ENCODE peak calls at places on chromosomes 11 and 22, in seven cellular contexts. V is ovary, T is prostate gland, M is transverse colon, C is testis, H is spleen, S is uterus. B is an unnamed sample.

GRCh38 chr11:44840085-44840478 is 110.6 kb downstream of the TP53I11 start:
- DNase-seq in V (no peak), H (no peak), C (no peak), M (no peak), T (no peak), S (no peak), B (no peak)

GRCh38 chr11:27688076-27688475 is 12.2 kb downstream of the BDNF start:
- DNase-seq in M (no peak), S (no peak), H (no peak), T (no peak), V (no peak), C (no peak), B (no peak)

GRCh38 chr11:117045196-117045595 is 53.0 kb downstream of the SIK3 start:
- DNase-seq in V (no peak), S (no peak), M (peak), T (no peak), C (no peak), H (no peak), B (no peak)

GRCh38 chr22:43945632-43946390 is 9.4 kb upstream of the SAMM50 start:
- DNase-seq in M (peak), T (peak), H (peak), C (peak), S (peak), V (peak), B (peak)

GRCh38 chr11:64120951-64121569 is 44.9 kb downstream of the MACROD1 start:
- DNase-seq in T (peak), C (no peak), S (no peak), H (no peak), M (no peak), V (no peak), B (no peak)

GRCh38 chr22:42375982-42376381 is 56.2 kb downstream of the NFAM1 start:
- DNase-seq in C (peak), T (no peak), H (peak), S (no peak), M (peak), V (no peak), B (no peak)

GRCh38 chr11:100445231-100445735 is 241.8 kb upstream of the ARHGAP42 start:
- DNase-seq in V (no peak), C (peak), S (no peak), H (no peak), T (peak), M (no peak), B (no peak)

GRCh38 chr22:45103756-45104155 is 60.0 kb upstream of the NUP50 start:
- DNase-seq in V (no peak), S (no peak), H (no peak), C (no peak), M (no peak), T (no peak), B (no peak)

GRCh38 chr22:25200967-25201366 is 1.3 kb downstream of the CRYBB3 start:
- DNase-seq in S (no peak), M (no peak), V (no peak), T (no peak), H (no peak), C (no peak), B (no peak)

GRCh38 chr11:23310276-23310675 is 450.0 kb upstream of the CCDC179 start:
- DNase-seq in V (no peak), H (no peak), M (no peak), S (no peak), C (no peak), T (no peak), B (no peak)

GRCh38 chr11:70532728-70533127 is 134.4 kb downstream of the CTTN start:
- DNase-seq in T (no peak), C (no peak), H (peak), V (no peak), S (no peak), M (no peak), B (peak)

GRCh38 chr11:83317757-83318548 is 31.8 kb upstream of the CCDC90B start:
- DNase-seq in T (no peak), C (no peak), S (no peak), V (no peak), M (no peak), H (no peak), B (no peak)

GRCh38 chr22:49242480-49242879 is 585.2 kb downstream of the BRD1 start:
- DNase-seq in V (no peak), S (no peak), T (peak), H (no peak), M (no peak), C (peak), B (no peak)

GRCh38 chr11:98568011-98568410 is 452.7 kb upstream of the CNTN5 start:
- DNase-seq in V (no peak), C (no peak), S (no peak), T (no peak), H (no peak), M (no peak), B (no peak)

GRCh38 chr11:16945671-16946469 is 68.3 kb downstream of the PLEKHA7 start:
- DNase-seq in C (peak), H (peak), V (peak), S (no peak), M (peak), T (peak), B (peak)

GRCh38 chr22:28882545-28882877 is 861 bp upstream of the ZNRF3 start:
- DNase-seq in S (no peak), M (no peak), T (no peak), H (no peak), V (no peak), C (peak), B (no peak)

GRCh38 chr22:19802001-19802880 is 41.7 kb downstream of the TBX1 start:
- DNase-seq in T (no peak), M (no peak), S (no peak), H (peak), C (no peak), V (peak), B (no peak)

GRCh38 chr22:47000888-47001287 is 238.4 kb downstream of the TBC1D22A start:
- DNase-seq in S (no peak), V (no peak), C (no peak), T (no peak), M (no peak), H (no peak), B (no peak)

GRCh38 chr11:44424841-44425240 is 114.9 kb upstream of the ALX4 start:
- DNase-seq in V (no peak), T (no peak), C (no peak), H (no peak), S (no peak), M (no peak), B (no peak)

GRCh38 chr22:39289445-39290247 is 29.8 kb downstream of the RPL3 start:
- DNase-seq in T (no peak), V (no peak), M (no peak), H (peak), C (no peak), S (no peak), B (no peak)

GRCh38 chr11:57453543-57454177 is 6.7 kb upstream of the RTN4RL2 start:
- DNase-seq in M (no peak), T (no peak), C (no peak), H (peak), S (no peak), V (no peak), B (peak)

GRCh38 chr11:47179655-47179991 is 2.9 kb upstream of the ARFGAP2 start:
- DNase-seq in S (no peak), M (no peak), V (no peak), H (no peak), T (no peak), C (peak), B (no peak)

GRCh38 chr22:45430871-45431270 is 17.4 kb downstream of the RIBC2 start:
- DNase-seq in H (peak), M (no peak), V (no peak), T (no peak), C (no peak), S (peak), B (no peak)

GRCh38 chr11:12806113-12806512 is 131.9 kb downstream of the TEAD1 start:
- DNase-seq in V (no peak), S (no peak), T (no peak), M (peak), H (no peak), C (no peak), B (no peak)

GRCh38 chr11:12377824-12378593 is 638 bp downstream of the PARVA start:
- DNase-seq in H (no peak), M (peak), V (peak), T (peak), S (peak), C (peak), B (peak)

GRCh38 chr11:117825538-117826359 is 1.2 kb upstream of the FXYD2 start:
- DNase-seq in C (peak), S (peak), T (no peak), M (peak), H (peak), V (peak), B (no peak)

GRCh38 chr11:71165771-71166170 is 86.6 kb downstream of the SHANK2 start:
- DNase-seq in V (no peak), H (peak), T (no peak), M (no peak), S (no peak), C (no peak), B (no peak)

GRCh38 chr22:17423616-17424015 is 54.4 kb downstream of the CECR2 start:
- DNase-seq in V (no peak), S (no peak), M (no peak), C (no peak), H (no peak), T (no peak), B (no peak)
- TF ChIP-seq CTCF in V (no peak), S (no peak), M (no peak), C (no peak), H (no peak), T (no peak), B (no peak)

DNA sequence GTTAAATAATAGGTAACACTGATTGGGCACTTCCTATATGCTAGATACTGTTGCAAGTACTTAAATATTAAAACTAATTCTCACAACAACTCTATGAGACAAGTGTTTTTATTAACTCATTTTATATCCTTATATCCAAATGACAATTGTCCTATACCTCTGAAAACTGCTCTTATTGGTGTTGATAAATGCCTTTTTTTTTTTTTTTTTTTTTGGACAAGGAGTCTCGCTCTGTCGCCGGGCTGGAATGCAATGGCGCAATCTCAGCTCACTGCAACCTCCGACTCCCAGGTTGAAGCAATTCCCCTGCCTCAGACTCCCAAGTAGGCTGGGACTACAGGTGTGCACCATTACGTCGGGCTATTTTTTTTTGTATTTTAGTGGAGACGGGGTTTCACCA is 41.6 kb downstream of the MRTFA start:
- DNase-seq in S (no peak), C (no peak), T (no peak), H (no peak), V (no peak), M (no peak), B (no peak)
- TF ChIP-seq POLR2A in S (no peak), C (no peak), T (no peak), H (no peak), V (no peak), M (no peak), B (no peak)

GRCh38 chr11:127471662-127472061 is 471.1 kb upstream of the KIRREL3 start:
- DNase-seq in H (no peak), S (no peak), T (no peak), V (no peak), M (no peak), C (no peak), B (no peak)
- TF ChIP-seq CTCF in H (no peak), S (no peak), T (no peak), V (no peak), M (no peak), C (no peak), B (no peak)

GRCh38 chr22:37818397-37819099 is 4.6 kb upstream of the GALR3 start:
- DNase-seq in M (peak), V (peak), S (peak), C (peak), T (peak), H (peak), B (peak)
- TF ChIP-seq POLR2A in M (no peak), V (no peak), S (no peak), C (no peak), T (no peak), H (no peak), B (no peak)

DNA sequence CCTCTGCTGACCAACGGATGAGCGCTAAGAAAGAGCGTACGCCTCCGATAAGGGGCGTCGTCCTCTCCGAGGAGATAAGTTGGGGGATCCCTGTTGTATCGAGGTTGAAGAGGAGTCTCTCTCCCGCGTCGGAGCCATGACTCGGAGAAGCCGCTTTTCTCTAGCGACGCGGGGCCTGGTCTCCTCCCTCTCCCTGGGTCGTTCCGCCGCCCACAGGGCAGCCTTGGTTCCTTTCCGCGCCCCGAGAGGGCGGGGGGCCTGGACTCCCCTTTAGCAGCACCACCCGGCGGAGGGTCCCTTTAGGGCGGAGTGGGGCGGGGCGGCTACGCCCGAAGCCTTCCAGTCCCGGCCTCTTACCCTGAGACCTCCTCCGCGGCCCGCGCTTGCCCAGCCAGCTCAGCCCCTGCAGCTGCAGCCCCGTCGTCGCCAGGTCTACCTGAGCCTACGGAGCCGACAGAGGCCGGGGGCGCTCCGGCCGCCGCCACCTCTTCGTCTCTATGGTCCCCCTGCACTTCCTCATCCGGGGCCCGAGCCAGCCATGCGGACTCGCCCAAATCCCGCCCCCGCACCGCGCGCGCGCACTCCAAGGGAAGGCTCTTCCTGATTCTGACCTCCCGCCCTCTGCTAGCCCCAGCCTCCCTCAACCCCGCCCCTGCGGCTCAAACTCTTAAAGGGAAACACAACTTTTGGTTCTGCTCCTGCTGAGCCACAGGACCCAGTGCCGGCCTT is at the start of gene PRR14L:
- DNase-seq in V (peak), T (peak), M (peak), S (peak), H (peak), C (peak), B (peak)
- TF ChIP-seq CTCF in V (no peak), T (peak), M (peak), S (no peak), H (no peak), C (peak), B (no peak)

GRCh38 chr22:32862083-32862482 is 60.6 kb downstream of the TIMP3 start:
- DNase-seq in M (no peak), C (no peak), V (no peak), S (no peak), H (no peak), T (no peak), B (no peak)

GRCh38 chr22:32862936-32863661 is 61.6 kb downstream of the TIMP3 start:
- DNase-seq in T (no peak), H (no peak), S (no peak), V (no peak), M (no peak), C (no peak), B (no peak)

GRCh38 chr22:32866953-32867352 is 65.4 kb downstream of the TIMP3 start:
- DNase-seq in S (no peak), C (no peak), V (no peak), M (no peak), H (no peak), T (no peak), B (no peak)

GRCh38 chr22:32864041-32864440 is 62.5 kb downstream of the TIMP3 start:
- DNase-seq in T (no peak), H (no peak), M (no peak), C (no peak), V (no peak), S (no peak), B (no peak)

GRCh38 chr22:32864596-32864995 is 63.1 kb downstream of the TIMP3 start:
- DNase-seq in S (no peak), V (no peak), C (no peak), T (no peak), H (no peak), M (no peak), B (no peak)
- TF ChIP-seq POLR2A in S (no peak), V (no peak), C (no peak), T (no peak), H (no peak), M (no peak), B (no peak)

GRCh38 chr22:32776800-32777199 is 24.7 kb upstream of the TIMP3 start:
- DNase-seq in H (no peak), V (no peak), T (no peak), C (no peak), M (no peak), S (no peak), B (no peak)

GRCh38 chr22:32777997-32778396 is 23.5 kb upstream of the TIMP3 start:
- DNase-seq in S (no peak), H (no peak), V (no peak), C (no peak), M (no peak), T (no peak), B (no peak)

GRCh38 chr22:32771761-32772160 is 29.7 kb upstream of the TIMP3 start:
- DNase-seq in T (no peak), H (no peak), V (no peak), C (no peak), S (no peak), M (no peak), B (no peak)

GRCh38 chr22:32776397-32776796 is 25.1 kb upstream of the TIMP3 start:
- DNase-seq in C (no peak), T (no peak), H (no peak), M (no peak), S (no peak), V (no peak), B (no peak)

DNA sequence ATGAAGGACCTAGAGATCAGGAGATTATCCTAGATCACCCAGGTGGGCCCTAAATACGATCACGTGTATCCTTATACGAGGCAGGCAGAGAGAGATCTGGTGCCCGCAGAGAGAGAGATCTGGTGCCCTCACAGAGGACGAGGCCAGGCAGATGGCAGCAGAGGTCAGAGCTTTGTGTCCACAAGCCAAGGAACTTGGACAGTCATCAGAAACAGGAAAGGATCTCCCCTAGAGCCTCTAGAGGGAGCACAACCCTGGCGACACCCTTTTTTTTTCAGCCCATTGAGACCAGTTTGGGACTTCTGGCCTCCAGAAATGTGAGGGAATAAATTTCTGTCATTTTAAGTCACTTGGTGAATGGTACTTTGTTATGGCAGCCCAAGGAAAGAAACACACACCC is 25.5 kb upstream of the TIMP3 start:
- DNase-seq in M (no peak), S (no peak), T (no peak), V (no peak), H (no peak), C (no peak), B (peak)
- TF ChIP-seq CTCF in M (no peak), S (no peak), T (no peak), V (no peak), H (no peak), C (no peak), B (peak)

DNA sequence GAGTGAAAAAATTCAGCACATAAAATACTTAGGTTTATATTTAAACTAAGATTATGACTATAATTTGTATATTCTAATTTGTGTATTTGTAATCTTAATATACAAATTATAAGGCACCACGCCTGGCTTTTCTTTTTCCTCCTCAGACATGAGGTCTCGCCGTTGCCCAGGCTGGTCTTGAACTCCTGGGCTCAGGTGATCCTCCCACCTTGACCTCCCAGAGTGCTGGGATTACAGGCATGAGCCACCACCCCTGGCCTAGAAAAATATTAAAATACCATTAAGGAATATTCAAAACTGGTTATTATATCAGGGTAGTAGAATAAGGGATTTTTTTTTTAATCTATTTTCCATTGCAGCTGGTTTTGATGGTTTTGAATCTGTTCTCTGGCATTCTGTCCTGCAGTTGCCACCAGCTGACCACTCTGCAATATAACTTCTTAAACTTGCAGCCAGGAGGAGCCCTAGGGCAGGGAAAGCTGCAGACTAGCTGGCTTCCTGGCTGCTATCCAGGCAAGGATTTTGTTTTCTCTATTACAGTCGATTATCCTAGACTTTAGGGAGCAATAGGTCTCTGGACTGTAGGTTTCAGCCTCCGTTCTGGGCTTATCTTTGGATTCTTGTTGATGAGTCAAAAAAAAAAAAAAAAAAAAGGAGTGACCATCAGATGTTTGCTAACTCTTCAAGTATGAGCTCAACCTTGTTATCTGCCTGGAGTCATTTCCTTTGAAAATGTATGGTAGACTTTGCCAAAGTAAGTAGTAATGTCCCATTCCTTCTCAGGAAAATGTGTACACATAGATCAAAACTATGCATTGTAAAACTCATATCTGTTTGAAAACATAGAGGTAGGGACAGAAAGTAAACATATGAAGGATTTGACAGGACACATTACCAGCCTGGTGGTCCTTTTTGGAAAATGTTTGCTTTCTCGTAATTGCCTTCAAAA is 13.2 kb downstream of the POLA2 start:
- DNase-seq in S (peak), M (peak), V (peak), H (peak), C (peak), T (peak), B (peak)
- TF ChIP-seq POLR2A in S (no peak), M (no peak), V (peak), H (no peak), C (no peak), T (no peak), B (no peak)